ENCODE peak calls at places on chromosomes 1 and 21, in seven cellular contexts. O is NCI-H1436; T is mucosa of gallbladder; G is HCEC 1CT; X is dermis microvascular lymphatic vessel endothelial cell; B is NCI-H345; C is stimulated activated CD8-positive, alpha-beta memory T cell treated with anti-CD3 and anti-CD28 coated beads, Interleukin-4, amount 100 ng/mL, for 1 hour. J is an unnamed sample.

GRCh38 chr1:39418223-39418622 is 73.2 kb upstream of the BMP8A start:
- DNase-seq in X (no peak), G (no peak), C (no peak), B (no peak), T (no peak), O (no peak), J (no peak)

GRCh38 chr1:20076223-20076622 is 6.2 kb downstream of the PLA2G5 start:
- DNase-seq in X (no peak), B (no peak), O (no peak), C (no peak), T (no peak), G (no peak), J (no peak)

GRCh38 chr1:24822887-24823286 is 77.6 kb downstream of the CLIC4 start:
- DNase-seq in B (no peak), X (no peak), O (no peak), G (no peak), T (no peak), C (no peak), J (no peak)

GRCh38 chr1:2194319-2194897 is at the start of gene FAAP20:
- DNase-seq in O (peak; percentile 38), G (peak; percentile 66), B (peak; percentile 73), X (no peak), C (peak; percentile 51), T (no peak), J (peak; percentile 77)

GRCh38 chr1:18945401-18945849 is 11.1 kb downstream of the IFFO2 start:
- DNase-seq in O (no peak), T (no peak), B (no peak), X (no peak), G (no peak), C (no peak), J (no peak)

GRCh38 chr1:29592261-29592615 is 355.9 kb downstream of the PTPRU start:
- DNase-seq in X (no peak), B (no peak), G (no peak), T (no peak), O (no peak), C (no peak), J (no peak)

GRCh38 chr1:110477041-110477440 is 26.1 kb downstream of the PROK1 start:
- DNase-seq in X (no peak), C (no peak), G (peak; percentile 79), O (no peak), T (peak; percentile 19), B (no peak), J (no peak)

GRCh38 chr1:36067871-36068270 is 16.0 kb upstream of the TEKT2 start:
- DNase-seq in X (no peak), B (no peak), G (no peak), C (no peak), O (no peak), T (no peak), J (no peak)

GRCh38 chr1:27772071-27772470 is 948 bp upstream of the STX12 start:
- DNase-seq in X (no peak), B (no peak), T (no peak), G (no peak), O (no peak), C (no peak), J (no peak)

GRCh38 chr1:229159668-229160544 is 111.0 kb upstream of the RAB4A start:
- DNase-seq in C (no peak), T (no peak), O (peak; percentile 40), X (no peak), G (no peak), B (no peak), J (no peak)

GRCh38 chr1:2451744-2452582 is 24.1 kb upstream of the PLCH2 start:
- DNase-seq in O (no peak), X (no peak), G (peak; percentile 84), B (no peak), T (no peak), C (no peak), J (no peak)

GRCh38 chr1:184792450-184792969 is 37.9 kb upstream of the EDEM3 start:
- DNase-seq in C (no peak), G (peak; percentile 100), O (no peak), B (no peak), X (no peak), T (peak; percentile 88), J (peak; percentile 13)

GRCh38 chr1:12488666-12489354 is 129.2 kb downstream of the DHRS3 start:
- DNase-seq in G (no peak), O (no peak), X (no peak), T (no peak), B (no peak), C (no peak), J (no peak)

GRCh38 chr1:26025517-26025916 is 3.9 kb downstream of the EXTL1 start:
- DNase-seq in G (no peak), T (no peak), X (no peak), O (no peak), B (no peak), C (no peak), J (no peak)

GRCh38 chr1:101228424-101229134 is 8.2 kb upstream of the S1PR1 start:
- DNase-seq in X (no peak), G (no peak), T (no peak), B (no peak), C (no peak), O (no peak), J (no peak)

GRCh38 chr1:57470028-57470427 is 46.2 kb upstream of the DAB1 start:
- DNase-seq in O (no peak), X (no peak), B (no peak), G (peak; percentile 72), C (no peak), T (no peak), J (no peak)

GRCh38 chr21:42997053-42997452 is 22.7 kb downstream of the PKNOX1 start:
- DNase-seq in X (no peak), C (no peak), G (peak; percentile 96), O (no peak), B (no peak), T (peak; percentile 58), J (no peak)

GRCh38 chr1:228402638-228403025 is 4.0 kb downstream of the TRIM11 start:
- DNase-seq in X (no peak), T (no peak), B (no peak), O (no peak), G (no peak), C (no peak), J (no peak)

GRCh38 chr1:16631248-16632043 is 18.1 kb upstream of the NBPF1 start:
- DNase-seq in C (no peak), G (no peak), B (no peak), T (no peak), O (no peak), X (no peak), J (no peak)

GRCh38 chr1:151282883-151283725 is 1.0 kb downstream of the ZNF687 start:
- DNase-seq in G (no peak), C (no peak), B (peak; percentile 62), T (peak; percentile 26), O (peak; percentile 3), X (peak; percentile 7), J (peak; percentile 55)

GRCh38 chr21:16193758-16194606 is 464.2 kb downstream of the USP25 start:
- DNase-seq in X (peak; percentile 45), B (no peak), O (no peak), T (peak; percentile 68), G (peak; percentile 11), C (no peak), J (no peak)

J was measured in HuH-7.5.